ENCODE peak calls at places on chromosome 20, in nine cellular contexts. P, C, R, F, L, Z, K, J and E are unnamed samples.

GRCh38 chr20:1184638-1185315 is at the start of gene TMEM74B:
- DNase-seq in C (no peak), Z (no peak), P (no peak), J (no peak), K (no peak), R (no peak), F (no peak), L (no peak), E (no peak)

GRCh38 chr20:11901127-11901526 is 16.6 kb upstream of the BTBD3 start:
- DNase-seq in R (no peak), P (no peak), C (no peak), K (no peak), L (no peak), J (no peak), F (no peak), Z (no peak), E (no peak)

GRCh38 chr20:18063676-18064075 is 6.0 kb upstream of the OVOL2 start:
- DNase-seq in Z (no peak), P (no peak), C (no peak), L (no peak), F (no peak), J (no peak), K (no peak), R (no peak), E (no peak)

GRCh38 chr20:54284928-54285704 is 77.2 kb downstream of the PFDN4 start:
- DNase-seq in J (no peak), P (no peak), C (no peak), K (no peak), L (peak; percentile 62), F (no peak), Z (no peak), R (no peak), E (no peak)

GRCh38 chr20:51563597-51564332 is 21.2 kb upstream of the NFATC2 start:
- DNase-seq in K (peak; percentile 73), C (peak; percentile 63), J (peak; percentile 40), Z (peak; percentile 84), L (peak; percentile 79), R (peak; percentile 67), P (peak; percentile 86), F (no peak), E (peak; percentile 58)

GRCh38 chr20:18683839-18684238 is 96.0 kb downstream of the DTD1 start:
- DNase-seq in Z (no peak), L (no peak), J (no peak), C (no peak), F (no peak), P (no peak), K (no peak), R (no peak), E (no peak)

GRCh38 chr20:41370176-41370575 is 3.6 kb upstream of the EMILIN3 start:
- DNase-seq in K (peak; percentile 2), R (no peak), C (no peak), Z (no peak), P (no peak), J (no peak), L (no peak), F (peak; percentile 16), E (no peak)

GRCh38 chr20:6122873-6123649 is at the start of gene FERMT1:
- DNase-seq in C (peak; percentile 79), J (no peak), F (no peak), K (peak; percentile 52), L (peak; percentile 29), P (peak; percentile 68), R (peak; percentile 40), Z (peak; percentile 22), E (peak; percentile 60)

GRCh38 chr20:31749223-31749622 is 10.1 kb downstream of the TPX2 start:
- DNase-seq in L (no peak), Z (no peak), P (no peak), K (no peak), R (no peak), J (no peak), C (no peak), F (no peak), E (no peak)

GRCh38 chr20:23493172-23493772 is 2.4 kb downstream of the CST8 start:
- DNase-seq in C (no peak), K (no peak), F (no peak), R (no peak), P (no peak), J (no peak), Z (no peak), L (no peak), E (no peak)

GRCh38 chr20:64067733-64068307 is 4.8 kb downstream of the TCEA2 start:
- DNase-seq in L (no peak), J (no peak), K (no peak), P (no peak), R (no peak), F (no peak), Z (no peak), C (no peak), E (no peak)

GRCh38 chr20:32164984-32165735 is 42.4 kb downstream of the PLAGL2 start:
- DNase-seq in F (no peak), C (no peak), R (no peak), Z (peak; percentile 53), J (no peak), K (peak; percentile 63), L (no peak), P (peak; percentile 54), E (peak; percentile 77)

GRCh38 chr20:63846128-63846771 is 15.0 kb upstream of the ABHD16B start:
- DNase-seq in R (peak; percentile 82), K (peak; percentile 90), J (no peak), C (peak; percentile 93), L (no peak), P (no peak), F (no peak), Z (no peak), E (peak; percentile 75)

GRCh38 chr20:10961651-10962288 is 288.0 kb upstream of the JAG1 start:
- DNase-seq in J (no peak), K (no peak), F (no peak), C (no peak), P (no peak), Z (no peak), R (no peak), L (no peak), E (no peak)

GRCh38 chr20:25238319-25239037 is 9.4 kb upstream of the PYGB start:
- DNase-seq in K (no peak), P (peak; percentile 50), R (no peak), J (no peak), Z (no peak), C (no peak), L (no peak), F (no peak), E (no peak)

GRCh38 chr20:5171074-5171789 is 44.4 kb downstream of the CDS2 start:
- DNase-seq in F (no peak), P (no peak), L (no peak), R (peak; percentile 64), J (no peak), K (peak; percentile 43), C (peak; percentile 88), Z (peak; percentile 34), E (peak; percentile 40)

GRCh38 chr20:25057234-25058050 is 497 bp downstream of the ACSS1 start:
- DNase-seq in F (no peak), Z (peak; percentile 65), J (no peak), C (peak; percentile 50), K (peak; percentile 65), P (peak; percentile 90), L (peak; percentile 44), R (peak; percentile 83), E (peak; percentile 74)

GRCh38 chr20:57153238-57153905 is 113.1 kb downstream of the BMP7 start:
- DNase-seq in Z (no peak), F (no peak), P (no peak), R (no peak), L (no peak), J (no peak), C (no peak), K (no peak), E (no peak)
- TF ChIP-seq CTCF in Z (no peak), F (no peak), P (no peak), R (no peak), L (no peak), J (no peak), C (no peak), K (no peak), E (no peak)

DNA sequence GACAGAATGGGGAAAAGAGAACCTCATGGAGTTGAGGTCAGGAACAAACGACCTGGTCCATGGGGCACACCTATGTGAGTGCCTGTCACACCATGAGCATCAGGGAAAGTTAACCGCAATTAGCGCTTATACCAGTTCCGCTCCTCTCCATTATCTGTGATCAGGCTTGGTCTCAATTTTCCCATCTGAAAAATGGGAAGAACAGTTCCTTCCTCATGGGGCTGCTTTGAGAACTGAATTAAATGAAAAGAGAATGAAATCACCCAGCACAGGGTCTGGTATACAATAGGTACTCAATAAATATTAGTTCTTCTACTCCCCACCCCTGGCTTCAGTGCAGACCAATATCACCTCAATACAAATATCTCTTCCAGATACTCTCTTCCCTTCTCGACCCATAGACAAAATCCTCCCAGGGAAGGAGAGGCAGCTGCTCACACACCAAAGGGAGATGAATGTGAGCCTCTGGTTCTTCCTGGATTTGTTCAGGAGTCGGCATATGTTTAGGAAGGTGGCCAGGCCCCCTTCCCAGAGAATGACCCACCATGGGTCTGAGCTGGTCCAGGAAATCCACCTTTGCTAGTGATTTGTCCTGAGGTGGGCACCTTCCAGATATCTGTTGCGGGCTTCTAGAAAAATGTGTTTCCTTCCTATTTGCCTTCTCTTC is 2.4 kb upstream of the PTGIS start:
- DNase-seq in C (no peak), K (no peak), L (no peak), P (peak; percentile 26), J (no peak), Z (no peak), R (no peak), F (no peak), E (no peak)
- H3K27me3 ChIP-seq in C (no peaks in the 10 kb centered on the region), K (no peaks in the 10 kb centered on the region), L (peaks cover 51% of the 10 kb centered on the region), P (peaks cover 5% of the 10 kb centered on the region), J (no peaks in the 10 kb centered on the region), Z (no peaks in the 10 kb centered on the region), R (peaks cover 58% of the 10 kb centered on the region), F (peaks cover 13% of the 10 kb centered on the region), E (no peaks in the 10 kb centered on the region)

DNA sequence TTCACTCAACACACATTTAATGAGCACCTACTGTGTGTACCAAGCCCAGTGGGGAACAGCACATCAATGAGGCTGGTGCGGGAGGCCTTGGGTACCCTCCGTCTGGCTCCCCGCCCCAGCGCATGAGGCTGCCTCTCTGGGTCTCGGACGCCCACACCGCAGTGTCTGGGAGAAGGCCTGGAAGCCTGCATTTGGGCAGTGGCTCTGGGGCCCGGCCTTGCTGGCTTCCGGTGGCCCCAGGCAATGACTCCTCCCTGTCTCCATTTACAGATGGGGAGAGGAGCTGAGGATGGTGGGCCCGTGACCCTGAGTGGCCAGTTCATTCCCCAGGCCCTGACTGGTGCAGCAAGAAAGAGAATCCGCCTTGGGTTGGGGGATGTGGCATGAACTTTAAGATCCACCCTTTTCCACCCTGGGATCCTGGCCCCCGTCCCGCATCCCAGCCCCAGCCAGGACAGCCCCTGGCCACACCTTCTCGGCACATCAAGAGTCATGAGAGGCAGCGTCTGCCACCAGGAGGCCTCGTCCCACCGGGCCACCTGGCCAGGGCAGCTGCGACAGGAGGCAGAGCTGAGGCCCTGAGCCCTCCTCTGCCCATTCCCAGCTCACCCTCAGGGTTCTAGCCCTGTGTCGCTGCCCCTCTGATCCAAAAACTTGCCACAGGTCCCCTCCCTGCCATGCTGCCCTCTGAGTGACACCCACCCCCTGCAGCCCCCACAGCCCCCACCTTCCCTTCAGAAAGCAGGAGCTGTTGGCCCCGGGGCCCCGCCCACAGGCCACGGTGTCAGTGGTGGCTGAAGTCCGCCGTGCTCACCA is 17.5 kb upstream of the MRGBP start:
- DNase-seq in P (no peak), Z (no peak), L (no peak), F (no peak), R (no peak), C (no peak), J (no peak), K (no peak), E (no peak)
- TF ChIP-seq CTCF in P (no peak), Z (no peak), L (no peak), F (no peak), R (no peak), C (no peak), J (no peak), K (no peak), E (no peak)

GRCh38 chr20:46204594-46205205 is 86.6 kb downstream of the CD40 start:
- DNase-seq in K (no peak), R (no peak), J (no peak), L (no peak), P (no peak), Z (no peak), F (no peak), C (no peak), E (peak; percentile 60)
- H3K27me3 ChIP-seq in K (no peaks in the 10 kb centered on the region), R (peaks cover 58% of the 10 kb centered on the region), J (peaks cover 11% of the 10 kb centered on the region), L (peaks cover 30% of the 10 kb centered on the region), P (peaks cover 9% of the 10 kb centered on the region), Z (no peaks in the 10 kb centered on the region), F (no peaks in the 10 kb centered on the region), C (no peaks in the 10 kb centered on the region), E (no peaks in the 10 kb centered on the region)